ENCODE peak calls at places on chromosomes 4 and X, in six cellular contexts. Y is M059J; S is HS-5; T is activated naive CD8-positive, alpha-beta T cell treated with anti-CD3 and anti-CD28 coated beads for 36 hours; V is ovary; F is MV-4-11. U is an unnamed sample.

GRCh38 chrX:85851418-85851817 is 195.9 kb downstream of the CHM start:
- DNase-seq in Y (peak), S (no peak), T (peak), V (no peak), F (no peak), U (peak)

GRCh38 chrX:154352466-154352865 is 22.0 kb downstream of the FLNA start:
- DNase-seq in Y (no peak), S (no peak), T (no peak), V (no peak), F (no peak), U (no peak)

GRCh38 chr4:10897076-10897475 is 212.5 kb upstream of the CLNK start:
- DNase-seq in Y (no peak), S (no peak), T (no peak), V (no peak), F (no peak), U (no peak)

GRCh38 chr4:2793920-2794706 is 1.2 kb downstream of the SH3BP2 start:
- DNase-seq in Y (peak), S (no peak), T (no peak), V (peak), F (peak), U (peak)

GRCh38 chr4:95377511-95377910 is 171.3 kb downstream of the UNC5C start:
- DNase-seq in Y (no peak), S (no peak), T (no peak), V (no peak), F (no peak), U (no peak)

GRCh38 chr4:87251104-87251503 is 30.7 kb upstream of the KLHL8 start:
- DNase-seq in Y (no peak), S (no peak), T (no peak), V (no peak), F (no peak), U (peak)

GRCh38 chr4:153227501-153227900 is 23.3 kb downstream of the TRIM2 start:
- DNase-seq in Y (no peak), S (no peak), T (no peak), V (no peak), F (no peak), U (no peak)

GRCh38 chrX:107485019-107485418 is 35.6 kb downstream of the FRMPD3 start:
- DNase-seq in Y (no peak), S (no peak), T (no peak), V (no peak), F (no peak), U (no peak)

GRCh38 chr4:29289118-29289517 is 1431.1 kb upstream of the PCDH7 start:
- DNase-seq in Y (no peak), S (no peak), T (no peak), V (no peak), F (no peak), U (no peak)

GRCh38 chrX:149073464-149073863 is 431.6 kb downstream of the IDS start:
- DNase-seq in Y (no peak), S (no peak), T (no peak), V (no peak), F (no peak), U (no peak)

GRCh38 chr4:24369630-24370029 is 214.7 kb downstream of the DHX15 start:
- DNase-seq in Y (no peak), S (no peak), T (no peak), V (no peak), F (no peak), U (no peak)

GRCh38 chrX:96619588-96619987 is 65.1 kb upstream of the DIAPH2 start:
- DNase-seq in Y (no peak), S (peak), T (no peak), V (no peak), F (no peak), U (no peak)

GRCh38 chrX:48695925-48696300 is 621 bp upstream of the SUV39H1 start:
- DNase-seq in Y (peak), S (no peak), T (no peak), V (no peak), F (no peak), U (no peak)

GRCh38 chr4:99763635-99764101 is 53.0 kb upstream of the DAPP1 start:
- DNase-seq in Y (peak), S (peak), T (no peak), V (peak), F (peak), U (peak)